ENCODE peak calls at places on chromosome 19, in four cellular contexts. O is neuronal stem cell, S is mesenchymal stem cell, C is PC-3. L is an unnamed sample.
A peak's percentile ranks its signal among the peaks of the same experiment; 100 is the strongest.

GRCh38 chr19:46147166-46147740 is 785 bp upstream of the IGFL2 start:
- DNase-seq in O (no peak), S (no peak), C (no peak), L (no peak)

GRCh38 chr19:47145639-47146486 is 15.2 kb downstream of the SAE1 start:
- DNase-seq in O (no peak), S (no peak), C (no peak), L (no peak)

GRCh38 chr19:489418-490196 is 6.7 kb upstream of the MADCAM1 start:
- DNase-seq in O (no peak), S (peak; percentile 64), C (peak; percentile 13), L (no peak)

GRCh38 chr19:19466201-19466600 is 49.1 kb downstream of the TSSK6 start:
- DNase-seq in O (no peak), S (no peak), C (no peak), L (peak; percentile 30)

GRCh38 chr19:45413497-45413896 is 7.1 kb downstream of the POLR1G start:
- DNase-seq in O (no peak), S (no peak), C (no peak), L (no peak)

GRCh38 chr19:16306728-16307402 is 17.8 kb upstream of the KLF2 start:
- DNase-seq in O (no peak), S (no peak), C (no peak), L (peak; percentile 52)

GRCh38 chr19:45087531-45087930 is 5.4 kb upstream of the PPP1R37 start:
- DNase-seq in O (no peak), S (no peak), C (no peak), L (no peak)

GRCh38 chr19:50719566-50719965 is at the start of gene SHANK1:
- DNase-seq in O (no peak), S (no peak), C (no peak), L (no peak)

GRCh38 chr19:18475762-18476331 is 37.9 kb upstream of the ISYNA1 start:
- DNase-seq in O (no peak), S (no peak), C (no peak), L (no peak)

GRCh38 chr19:49553451-49554271 is 25.9 kb downstream of the RCN3 start:
- DNase-seq in O (no peak), S (peak; percentile 67), C (peak; percentile 90), L (no peak)

GRCh38 chr19:10417598-10418280 is 2.6 kb upstream of the PDE4A start:
- DNase-seq in O (no peak), S (no peak), C (peak; percentile 30), L (peak; percentile 68)

GRCh38 chr19:584240-585001 is 5.3 kb upstream of the HCN2 start:
- DNase-seq in O (peak; percentile 56), S (peak; percentile 53), C (peak; percentile 44), L (peak; percentile 75)

GRCh38 chr19:45952341-45952690 is 21.3 kb downstream of the NOVA2 start:
- DNase-seq in O (no peak), S (no peak), C (no peak), L (no peak)

GRCh38 chr19:11693505-11694499 is 44.9 kb downstream of the ZNF823 start:
- DNase-seq in O (no peak), S (peak; percentile 81), C (peak; percentile 52), L (no peak)

GRCh38 chr19:48539503-48540096 is 12.4 kb upstream of the SULT2B1 start:
- DNase-seq in O (no peak), S (peak; percentile 36), C (peak; percentile 84), L (no peak)

GRCh38 chr19:46692918-46693722 is 23.8 kb downstream of the PRKD2 start:
- DNase-seq in O (no peak), S (no peak), C (peak; percentile 30), L (no peak)

GRCh38 chr19:24141612-24142011 is 54.6 kb downstream of the ZNF254 start:
- DNase-seq in O (no peak), S (no peak), C (no peak), L (no peak)

GRCh38 chr19:5628919-5629481 is 6.1 kb downstream of the SAFB start:
- DNase-seq in O (no peak), S (no peak), C (no peak), L (no peak)

GRCh38 chr19:16581145-16581970 is 9.1 kb upstream of the SLC35E1 start:
- DNase-seq in O (no peak), S (no peak), C (no peak), L (no peak)

GRCh38 chr19:53088091-53088490 is 15.1 kb downstream of the ZNF160 start:
- DNase-seq in O (no peak), S (no peak), C (no peak), L (no peak)

GRCh38 chr19:10291554-10292205 is 1.9 kb downstream of the ICAM5 start:
- DNase-seq in O (no peak), S (no peak), C (no peak), L (peak; percentile 76)

GRCh38 chr19:6527893-6528543 is 2.8 kb upstream of the TNFSF9 start:
- DNase-seq in O (no peak), S (no peak), C (no peak), L (no peak)

GRCh38 chr19:16262618-16263017 is 62.0 kb upstream of the KLF2 start:
- DNase-seq in O (no peak), S (no peak), C (no peak), L (peak; percentile 51)

GRCh38 chr19:35869327-35870123 is 1.2 kb downstream of the APLP1 start:
- DNase-seq in O (peak; percentile 97), S (peak; percentile 77), C (peak; percentile 81), L (no peak)

GRCh38 chr19:38838208-38838985 is 6.8 kb upstream of the ECH1 start:
- DNase-seq in O (no peak), S (no peak), C (peak; percentile 94), L (no peak)

GRCh38 chr19:38837656-38838121 is 6.1 kb upstream of the ECH1 start:
- DNase-seq in O (no peak), S (no peak), C (peak; percentile 92), L (no peak)

GRCh38 chr19:38839816-38840582 is 8.4 kb upstream of the ECH1 start:
- DNase-seq in O (no peak), S (no peak), C (no peak), L (no peak)

GRCh38 chr19:38840583-38840968 is 9.0 kb upstream of the ECH1 start:
- DNase-seq in O (no peak), S (no peak), C (no peak), L (no peak)

DNA sequence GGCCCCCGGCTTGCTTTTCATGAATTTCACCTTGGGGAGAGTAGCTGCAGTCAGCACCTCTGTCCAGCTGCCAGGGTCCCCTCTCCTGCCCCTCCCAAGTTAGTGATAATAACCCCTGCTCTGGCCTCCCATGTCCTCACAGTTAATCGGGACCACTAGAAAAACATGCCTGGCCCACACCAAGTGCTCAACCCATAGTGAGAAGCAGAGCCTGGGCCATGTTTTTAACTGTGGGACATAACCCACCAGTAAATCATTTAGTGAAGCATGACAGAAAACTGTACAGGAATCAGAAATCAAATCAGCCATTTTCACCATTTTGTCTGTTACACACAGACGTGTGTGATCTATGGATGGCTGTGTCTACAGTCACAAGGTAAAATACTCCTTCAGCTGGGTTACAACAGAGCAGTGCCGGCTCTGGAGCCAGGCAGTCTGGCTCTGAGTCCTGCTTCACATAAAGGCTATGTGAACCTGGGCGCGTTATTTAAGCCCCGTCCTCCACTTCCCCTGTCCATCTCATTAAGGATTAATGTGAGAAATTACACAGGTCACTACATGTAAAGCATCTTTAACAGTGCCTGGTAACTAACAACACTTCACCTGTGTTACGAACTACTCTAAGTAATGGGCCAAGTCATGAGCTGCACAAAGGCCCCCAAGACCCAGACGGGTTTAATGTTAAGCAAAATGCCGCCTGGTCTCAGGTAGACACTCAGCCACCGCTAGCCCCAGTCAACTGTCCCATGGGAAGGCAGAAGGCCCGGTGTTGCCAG is 7.6 kb upstream of the ECH1 start:
- DNase-seq in O (no peak), S (no peak), C (no peak), L (no peak)
- H3K4me1 ChIP-seq in O (no peaks in the 10 kb centered on the region), S (peaks cover 8% of the 10 kb centered on the region), C (peaks cover 54% of the 10 kb centered on the region), L (peaks cover 15% of the 10 kb centered on the region)

DNA sequence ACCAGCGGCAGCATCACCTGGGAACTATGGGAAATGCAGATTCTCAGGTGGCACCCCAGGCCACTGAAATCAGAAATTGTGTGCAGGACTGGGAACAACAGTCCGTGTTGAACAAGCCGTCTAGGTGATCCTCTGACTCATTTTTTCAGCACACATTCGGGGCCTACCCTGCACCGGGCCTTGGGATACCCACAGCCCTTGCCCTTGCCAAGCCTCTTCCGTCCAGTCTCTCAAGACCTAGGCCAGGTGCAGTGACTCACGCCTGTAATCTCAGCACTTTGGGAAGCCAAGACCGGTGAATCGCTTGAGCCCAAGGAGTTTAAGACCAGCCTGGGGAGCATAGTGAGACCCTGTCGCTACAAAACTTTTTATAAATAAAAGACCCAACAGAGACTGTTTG is 18.3 kb downstream of the TGFB1 start:
- DNase-seq in O (no peak), S (no peak), C (peak; percentile 69), L (no peak)
- H3K9ac ChIP-seq in O (no peak overlapping the region), S (no peak overlapping the region), C (no peak overlapping the region), L (no peak overlapping the region)

GRCh38 chr19:55090564-55090963 is 14.9 kb downstream of the EPS8L1 start:
- DNase-seq in O (no peak), S (no peak), C (no peak), L (peak; percentile 68)
- H3K36me3 ChIP-seq in O (peaks cover 38% of the 10 kb centered on the region), S (peaks cover 30% of the 10 kb centered on the region), C (peaks cover 19% of the 10 kb centered on the region), L (peaks cover 12% of the 10 kb centered on the region)

GRCh38 chr19:12945479-12946091 is at the start of gene RAD23A:
- DNase-seq in O (peak; percentile 99), S (peak; percentile 97), C (peak; percentile 100), L (peak; percentile 100)

GRCh38 chr19:12940897-12941296 is 2.5 kb downstream of the CALR start:
- DNase-seq in O (no peak), S (no peak), C (no peak), L (no peak)

GRCh38 chr19:12944064-12944674 is 1.5 kb upstream of the RAD23A start:
- DNase-seq in O (no peak), S (no peak), C (no peak), L (no peak)

GRCh38 chr19:12946092-12946845 is 607 bp downstream of the RAD23A start:
- DNase-seq in O (peak; percentile 73), S (peak; percentile 88), C (peak; percentile 82), L (peak; percentile 91)

DNA sequence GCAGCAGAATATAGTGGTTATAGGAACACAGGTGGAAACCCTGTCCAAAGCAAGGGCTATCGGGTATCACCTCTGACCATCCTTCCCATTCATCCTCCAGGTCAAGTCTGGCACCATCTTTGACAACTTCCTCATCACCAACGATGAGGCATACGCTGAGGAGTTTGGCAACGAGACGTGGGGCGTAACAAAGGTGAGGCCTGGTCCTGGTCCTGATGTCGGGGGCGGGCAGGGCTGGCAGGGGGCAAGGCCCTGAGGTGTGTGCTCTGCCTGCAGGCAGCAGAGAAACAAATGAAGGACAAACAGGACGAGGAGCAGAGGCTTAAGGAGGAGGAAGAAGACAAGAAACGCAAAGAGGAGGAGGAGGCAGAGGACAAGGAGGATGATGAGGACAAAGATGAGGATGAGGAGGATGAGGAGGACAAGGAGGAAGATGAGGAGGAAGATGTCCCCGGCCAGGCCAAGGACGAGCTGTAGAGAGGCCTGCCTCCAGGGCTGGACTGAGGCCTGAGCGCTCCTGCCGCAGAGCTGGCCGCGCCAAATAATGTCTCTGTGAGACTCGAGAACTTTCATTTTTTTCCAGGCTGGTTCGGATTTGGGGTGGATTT is 2.1 kb upstream of the RAD23A start:
- DNase-seq in O (no peak), S (no peak), C (no peak), L (no peak)
- H3K4me1 ChIP-seq in O (peaks cover 21% of the 10 kb centered on the region), S (peaks cover 34% of the 10 kb centered on the region), C (peaks cover 35% of the 10 kb centered on the region), L (peaks cover 41% of the 10 kb centered on the region)